ENCODE peak calls at places on chromosomes 12 and 14, in nine cellular contexts. H is right lobe of liver, W is tibial nerve, A is tibial artery, G is mucosa of descending colon, O is heart left ventricle, L is cardiac muscle cell, M is AG09309, Y is BE2C. X is an unnamed sample.
A peak's percentile ranks its signal among the peaks of the same experiment; 100 is the strongest.

GRCh38 chr12:68497702-68498101 is 113.0 kb upstream of the RAP1B start:
- DNase-seq in H (no peak), O (no peak), G (no peak), W (no peak), L (no peak), M (peak; percentile 100), A (no peak), Y (no peak), X (peak; percentile 96)

GRCh38 chr14:58280954-58281787 is 17.2 kb upstream of the ARID4A start:
- DNase-seq in M (peak; percentile 76), W (no peak), A (no peak), H (no peak), O (peak; percentile 61), Y (peak; percentile 59), G (peak; percentile 48), L (no peak), X (peak; percentile 95)

GRCh38 chr12:108457006-108457733 is 57.9 kb upstream of the FICD start:
- DNase-seq in G (no peak), W (no peak), L (peak; percentile 75), H (no peak), A (no peak), M (peak; percentile 28), O (no peak), Y (peak; percentile 51), X (peak; percentile 81)

GRCh38 chr12:45708901-45709300 is 20.6 kb upstream of the ARID2 start:
- DNase-seq in L (no peak), A (no peak), G (no peak), O (no peak), Y (no peak), M (no peak), W (no peak), H (no peak), X (no peak)

GRCh38 chr12:125540580-125541204 is 475.5 kb downstream of the AACS start:
- DNase-seq in H (no peak), O (no peak), G (no peak), M (no peak), L (no peak), A (no peak), Y (no peak), W (no peak), X (no peak)

GRCh38 chr14:106490442-106490841 is 964.1 kb downstream of the TMEM121 start:
- DNase-seq in Y (no peak), L (no peak), W (no peak), A (no peak), H (no peak), G (no peak), M (no peak), O (no peak), X (no peak)

GRCh38 chr14:56087824-56088571 is 30.2 kb upstream of the PELI2 start:
- DNase-seq in L (peak; percentile 27), A (no peak), O (no peak), W (no peak), H (no peak), M (no peak), G (no peak), Y (no peak), X (no peak)

GRCh38 chr14:55074662-55075061 is 23.2 kb downstream of the MAPK1IP1L start:
- DNase-seq in G (no peak), H (no peak), M (no peak), L (peak; percentile 19), O (no peak), Y (no peak), W (no peak), A (no peak), X (peak; percentile 78)

GRCh38 chr12:125180144-125180543 is 114.9 kb downstream of the AACS start:
- DNase-seq in G (no peak), H (no peak), W (no peak), Y (no peak), M (no peak), O (no peak), A (no peak), L (no peak), X (no peak)

GRCh38 chr12:132146772-132147422 is 2.6 kb downstream of the NOC4L start:
- DNase-seq in A (no peak), H (peak; percentile 42), M (no peak), L (no peak), O (peak; percentile 16), Y (no peak), W (peak; percentile 5), G (no peak), X (no peak)

GRCh38 chr14:58740584-58740983 is 102.8 kb downstream of the DACT1 start:
- DNase-seq in Y (no peak), M (no peak), L (no peak), A (no peak), G (no peak), O (no peak), W (no peak), H (no peak), X (no peak)

GRCh38 chr12:990649-991349 is at the start of gene ERC1:
- DNase-seq in L (peak; percentile 92), A (peak; percentile 93), H (peak; percentile 91), O (peak; percentile 92), M (peak; percentile 33), Y (peak; percentile 93), W (peak; percentile 80), G (peak; percentile 88), X (peak; percentile 89)

GRCh38 chr12:52258335-52258901 is 16.0 kb upstream of the KRT86 start:
- DNase-seq in M (no peak), W (no peak), O (no peak), Y (peak; percentile 56), A (peak; percentile 61), H (no peak), G (peak; percentile 29), L (peak; percentile 41), X (peak; percentile 52)
- H3K4me3 ChIP-seq in M (no peak overlapping the region), W (peak overlapping the region; percentile 19), O (peak overlapping the region; percentile 26), Y (peak overlapping the region; percentile 31), A (peak overlapping the region; percentile 42), H (no peak overlapping the region), G (no peak overlapping the region), L (no peak overlapping the region), X (no peak overlapping the region)

GRCh38 chr12:43453761-43454160 is 98.2 kb downstream of the ADAMTS20 start:
- DNase-seq in L (no peak), G (no peak), W (no peak), A (no peak), M (no peak), O (no peak), Y (no peak), H (no peak), X (peak; percentile 14)
- H3K4me3 ChIP-seq in L (no peak overlapping the region), G (no peak overlapping the region), W (no peak overlapping the region), A (no peak overlapping the region), M (no peak overlapping the region), O (no peak overlapping the region), Y (no peak overlapping the region), H (no peak overlapping the region), X (no peak overlapping the region)

GRCh38 chr12:56636675-56637540 is 6.8 kb upstream of the BAZ2A start:
- DNase-seq in O (peak; percentile 99), Y (peak; percentile 99), H (peak; percentile 99), W (peak; percentile 99), L (peak; percentile 99), A (peak; percentile 100), G (peak; percentile 99), M (peak; percentile 100), X (peak; percentile 100)
- H3K4me3 ChIP-seq in O (peak overlapping the region; percentile 87), Y (peak overlapping the region; percentile 88), H (peak overlapping the region; percentile 88), W (peak overlapping the region; percentile 80), L (peak overlapping the region; percentile 86), A (peak overlapping the region; percentile 63), G (peak overlapping the region; percentile 4), M (peak overlapping the region; percentile 87), X (peak overlapping the region; percentile 84)

GRCh38 chr12:51906452-51907082 is 737 bp upstream of the ACVRL1 start:
- DNase-seq in Y (no peak), L (no peak), H (no peak), A (peak; percentile 65), W (no peak), O (peak; percentile 43), M (no peak), G (no peak), X (no peak)

GRCh38 chr12:51907083-51907863 is at the start of gene ACVRL1:
- DNase-seq in M (no peak), O (peak; percentile 71), H (no peak), A (peak; percentile 64), Y (no peak), L (no peak), W (peak; percentile 10), G (peak; percentile 64), X (no peak)

GRCh38 chr12:51907864-51908425 is 641 bp downstream of the ACVRL1 start:
- DNase-seq in G (no peak), H (no peak), W (peak; percentile 9), L (no peak), Y (no peak), O (peak; percentile 13), A (peak; percentile 53), M (no peak), X (no peak)

GRCh38 chr12:51904951-51905471 is 2.3 kb upstream of the ACVRL1 start:
- DNase-seq in A (peak; percentile 65), M (no peak), G (no peak), L (no peak), H (no peak), O (peak; percentile 53), W (no peak), Y (no peak), X (no peak)

DNA sequence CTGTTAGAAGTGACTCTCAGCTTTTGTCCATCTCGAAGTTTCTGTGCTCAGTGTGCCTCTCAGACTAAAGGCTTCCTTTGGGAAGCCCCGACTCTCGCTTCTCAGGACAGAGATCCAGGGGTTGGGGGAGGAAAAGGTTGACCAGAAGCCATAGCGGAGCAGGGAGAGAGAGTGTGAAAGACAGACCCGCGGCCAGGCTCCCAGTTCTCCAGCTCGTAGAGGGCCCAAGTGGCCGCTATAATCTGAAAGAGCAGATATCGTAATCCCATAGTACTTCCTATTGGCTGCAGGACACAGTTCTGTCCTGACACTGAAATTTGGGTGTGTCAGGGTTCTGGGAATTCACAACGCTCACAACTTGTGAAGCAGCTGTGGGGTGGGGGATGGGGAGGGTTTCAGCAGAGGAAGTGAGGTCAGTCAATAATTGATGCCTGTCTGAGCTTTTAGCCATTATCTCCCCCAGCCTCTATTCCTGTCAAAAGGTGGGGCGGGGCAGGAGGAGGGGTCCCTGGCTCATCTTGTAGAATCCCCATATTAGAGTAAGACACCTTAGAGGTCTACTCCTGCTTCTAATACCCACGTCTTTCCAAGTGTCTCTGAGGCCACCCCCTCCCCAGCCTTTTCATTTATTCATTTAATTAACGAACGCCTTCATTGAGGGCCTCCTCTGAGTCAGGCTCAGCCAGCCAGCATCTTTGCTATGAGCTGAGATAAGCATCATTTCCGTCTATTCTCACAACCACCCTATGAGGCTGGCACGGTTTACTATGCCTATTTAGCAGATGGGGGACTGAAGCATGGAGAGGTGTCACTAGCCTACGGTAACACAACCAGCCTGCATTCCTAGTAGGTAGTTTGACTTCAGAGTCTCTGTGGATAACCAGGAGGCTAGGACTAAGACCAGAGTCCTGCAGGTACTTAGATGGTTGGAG is 1.5 kb upstream of the ACVRL1 start:
- DNase-seq in M (no peak), G (peak; percentile 85), O (peak; percentile 85), Y (peak; percentile 88), W (peak; percentile 77), A (peak; percentile 80), L (no peak), H (no peak), X (peak; percentile 30)
- H3K4me3 ChIP-seq in M (no peak overlapping the region), G (no peak overlapping the region), O (peak overlapping the region; percentile 83), Y (peak overlapping the region; percentile 34), W (no peak overlapping the region), A (no peak overlapping the region), L (no peak overlapping the region), H (no peak overlapping the region), X (no peak overlapping the region)

GRCh38 chr12:54357802-54358619 is 6.3 kb downstream of the GPR84 start:
- DNase-seq in M (no peak), W (no peak), H (no peak), Y (no peak), A (no peak), G (no peak), O (no peak), L (no peak), X (peak; percentile 57)
- H3K4me3 ChIP-seq in M (peak overlapping the region; percentile 78), W (peak overlapping the region; percentile 59), H (peak overlapping the region; percentile 64), Y (peak overlapping the region; percentile 86), A (peak overlapping the region; percentile 74), G (no peak overlapping the region), O (peak overlapping the region; percentile 86), L (peak overlapping the region; percentile 46), X (peak overlapping the region; percentile 88)

X was measured in choroid plexus epithelial cell.